ENCODE peak calls at places on chromosomes 12 and 14, in ten cellular contexts. P is breast epithelium; D is memory B cell; C is ELR; B is stimulated activated CD4-positive, alpha-beta T cell treated with anti-CD3 and anti-CD28 coated beads, Interleukin-1b, Interleukin-23, amount 100 ng/mL, for 1 hour; L is naive thymus-derived CD4-positive, alpha-beta T cell; R is stimulated activated effector memory CD8-positive, alpha-beta T cell treated with anti-CD3 and anti-CD28 coated beads, Interleukin-12 subunit alpha, Interleukin-12 subunit beta, amount 100 ng/mL, for 72 hours; X is NCI-H774; N is germinal center; V is NCI-H748 treated with DMSO at 0.1 percent for 48 hours. Z is an unnamed sample.

GRCh38 chr14:31110872-31111271 is 84.7 kb upstream of the STRN3 start:
- DNase-seq in P (no peak), D (no peak), C (no peak), B (no peak), L (no peak), R (no peak), X (no peak), N (no peak), V (no peak), Z (no peak)

GRCh38 chr12:96425973-96426372 is 25.7 kb upstream of the CDK17 start:
- DNase-seq in P (no peak), D (no peak), C (peak; percentile 65), B (no peak), L (no peak), R (no peak), X (no peak), N (no peak), V (no peak), Z (no peak)

GRCh38 chr14:73026243-73026844 is 562 bp downstream of the ZFYVE1 start:
- DNase-seq in P (no peak), D (peak; percentile 10), C (peak; percentile 22), B (no peak), L (no peak), R (no peak), X (no peak), N (no peak), V (no peak), Z (no peak)

GRCh38 chr14:96592591-96593388 is 90.6 kb downstream of the PAPOLA start:
- DNase-seq in P (no peak), D (peak; percentile 47), C (peak; percentile 18), B (peak; percentile 34), L (peak; percentile 78), R (peak; percentile 82), X (no peak), N (peak; percentile 89), V (no peak), Z (no peak)

GRCh38 chr12:72018036-72018435 is 79.4 kb downstream of the TPH2 start:
- DNase-seq in P (no peak), D (no peak), C (no peak), B (no peak), L (no peak), R (no peak), X (no peak), N (no peak), V (no peak), Z (no peak)

GRCh38 chr12:122749569-122750332 is 2.9 kb upstream of the DENR start:
- DNase-seq in P (peak; percentile 71), D (no peak), C (peak; percentile 17), B (no peak), L (no peak), R (no peak), X (no peak), N (no peak), V (no peak), Z (no peak)

GRCh38 chr12:3329361-3329760 is 161.6 kb upstream of the PRMT8 start:
- DNase-seq in P (no peak), D (no peak), C (no peak), B (no peak), L (no peak), R (no peak), X (no peak), N (no peak), V (no peak), Z (no peak)

GRCh38 chr12:48977290-48978281 is 536 bp upstream of the WNT1 start:
- DNase-seq in P (no peak), D (peak; percentile 91), C (peak; percentile 78), B (peak; percentile 74), L (peak; percentile 90), R (peak; percentile 90), X (peak; percentile 16), N (peak; percentile 86), V (no peak), Z (no peak)

GRCh38 chr14:53740570-53740969 is 216.1 kb downstream of the BMP4 start:
- DNase-seq in P (no peak), D (no peak), C (no peak), B (no peak), L (no peak), R (no peak), X (no peak), N (no peak), V (no peak), Z (no peak)

GRCh38 chr12:49507139-49507538 is 31.7 kb upstream of the KCNH3 start:
- DNase-seq in P (no peak), D (no peak), C (peak; percentile 99), B (no peak), L (no peak), R (no peak), X (no peak), N (no peak), V (no peak), Z (peak; percentile 74)

GRCh38 chr14:95507701-95508103 is 8.7 kb downstream of the SYNE3 start:
- DNase-seq in P (no peak), D (no peak), C (peak; percentile 91), B (no peak), L (no peak), R (peak; percentile 69), X (no peak), N (no peak), V (no peak), Z (no peak)

GRCh38 chr14:71625175-71625574 is 307.1 kb upstream of the RGS6 start:
- DNase-seq in P (no peak), D (no peak), C (no peak), B (no peak), L (no peak), R (no peak), X (no peak), N (no peak), V (no peak), Z (no peak)

GRCh38 chr14:75291331-75291730 is 12.7 kb downstream of the FOS start:
- DNase-seq in P (no peak), D (no peak), C (no peak), B (no peak), L (no peak), R (no peak), X (no peak), N (no peak), V (no peak), Z (no peak)

GRCh38 chr12:131883521-131883900 is 10.9 kb upstream of the ULK1 start:
- DNase-seq in P (no peak), D (no peak), C (peak; percentile 19), B (no peak), L (no peak), R (no peak), X (no peak), N (no peak), V (no peak), Z (no peak)

Z was measured in Caki2.